ENCODE peak calls at places on chromosomes 5 and 9, in seven cellular contexts. One of them, this sample, is unnamed.

GRCh38 chr5:11903614-11904269 is 504 bp downstream of the CTNND2 start:
- DNase-seq in SK-N-SH: peak; percentile 68
- DNase-seq in keratinocyte: no peak
- DNase-seq in colonic mucosa: no peak
- DNase-seq in cardiac muscle cell: peak; percentile 83
- DNase-seq in left ventricle myocardium inferior: no peak
- DNase-seq in upper lobe of right lung: peak; percentile 56
- DNase-seq in this sample: no peak

GRCh38 chr9:72633966-72634365 is 112.6 kb downstream of the TMC1 start:
- DNase-seq in SK-N-SH: no peak
- DNase-seq in keratinocyte: no peak
- DNase-seq in colonic mucosa: no peak
- DNase-seq in cardiac muscle cell: no peak
- DNase-seq in left ventricle myocardium inferior: no peak
- DNase-seq in upper lobe of right lung: no peak
- DNase-seq in this sample: no peak

GRCh38 chr5:81212211-81212687 is 20.9 kb upstream of the CKMT2 start:
- DNase-seq in SK-N-SH: no peak
- DNase-seq in keratinocyte: no peak
- DNase-seq in colonic mucosa: no peak
- DNase-seq in cardiac muscle cell: no peak
- DNase-seq in left ventricle myocardium inferior: no peak
- DNase-seq in upper lobe of right lung: peak; percentile 64
- DNase-seq in this sample: no peak

GRCh38 chr5:179258001-179258921 is 87.0 kb downstream of the ADAMTS2 start:
- DNase-seq in SK-N-SH: peak; percentile 24
- DNase-seq in keratinocyte: no peak
- DNase-seq in colonic mucosa: no peak
- DNase-seq in cardiac muscle cell: no peak
- DNase-seq in left ventricle myocardium inferior: no peak
- DNase-seq in upper lobe of right lung: peak; percentile 54
- DNase-seq in this sample: peak; percentile 70

GRCh38 chr5:101278917-101279316 is 375.8 kb upstream of the ST8SIA4 start:
- DNase-seq in SK-N-SH: no peak
- DNase-seq in keratinocyte: no peak
- DNase-seq in colonic mucosa: no peak
- DNase-seq in cardiac muscle cell: no peak
- DNase-seq in left ventricle myocardium inferior: no peak
- DNase-seq in upper lobe of right lung: no peak
- DNase-seq in this sample: no peak

GRCh38 chr9:96344458-96345180 is 38.9 kb downstream of the SLC35D2 start:
- DNase-seq in SK-N-SH: peak; percentile 63
- DNase-seq in keratinocyte: peak; percentile 80
- DNase-seq in colonic mucosa: peak; percentile 62
- DNase-seq in cardiac muscle cell: peak; percentile 2
- DNase-seq in left ventricle myocardium inferior: peak; percentile 19
- DNase-seq in upper lobe of right lung: no peak
- DNase-seq in this sample: no peak

GRCh38 chr5:177984565-177985166 is 11.4 kb downstream of the PROP1 start:
- DNase-seq in SK-N-SH: no peak
- DNase-seq in keratinocyte: no peak
- DNase-seq in colonic mucosa: no peak
- DNase-seq in cardiac muscle cell: no peak
- DNase-seq in left ventricle myocardium inferior: no peak
- DNase-seq in upper lobe of right lung: no peak
- DNase-seq in this sample: no peak

GRCh38 chr5:9444346-9444745 is 101.5 kb downstream of the SEMA5A start:
- DNase-seq in SK-N-SH: no peak
- DNase-seq in keratinocyte: no peak
- DNase-seq in colonic mucosa: no peak
- DNase-seq in cardiac muscle cell: no peak
- DNase-seq in left ventricle myocardium inferior: no peak
- DNase-seq in upper lobe of right lung: no peak
- DNase-seq in this sample: no peak

GRCh38 chr9:113844466-113844865 is 31.6 kb upstream of the ZNF618 start:
- DNase-seq in SK-N-SH: no peak
- DNase-seq in keratinocyte: no peak
- DNase-seq in colonic mucosa: no peak
- DNase-seq in cardiac muscle cell: no peak
- DNase-seq in left ventricle myocardium inferior: no peak
- DNase-seq in upper lobe of right lung: no peak
- DNase-seq in this sample: no peak

GRCh38 chr9:3464033-3464638 is 61.7 kb downstream of the RFX3 start:
- DNase-seq in SK-N-SH: no peak
- DNase-seq in keratinocyte: no peak
- DNase-seq in colonic mucosa: no peak
- DNase-seq in cardiac muscle cell: no peak
- DNase-seq in left ventricle myocardium inferior: no peak
- DNase-seq in upper lobe of right lung: no peak
- DNase-seq in this sample: no peak

GRCh38 chr5:11700376-11700775 is 203.9 kb downstream of the CTNND2 start:
- DNase-seq in SK-N-SH: no peak
- DNase-seq in keratinocyte: no peak
- DNase-seq in colonic mucosa: no peak
- DNase-seq in cardiac muscle cell: no peak
- DNase-seq in left ventricle myocardium inferior: no peak
- DNase-seq in upper lobe of right lung: no peak
- DNase-seq in this sample: no peak

GRCh38 chr9:121634800-121635261 is 16.6 kb upstream of the DAB2IP start:
- DNase-seq in SK-N-SH: peak; percentile 86
- DNase-seq in keratinocyte: no peak
- DNase-seq in colonic mucosa: peak; percentile 47
- DNase-seq in cardiac muscle cell: peak; percentile 82
- DNase-seq in left ventricle myocardium inferior: no peak
- DNase-seq in upper lobe of right lung: no peak
- DNase-seq in this sample: no peak

GRCh38 chr5:180209137-180209581 is at the start of gene RASGEF1C:
- DNase-seq in SK-N-SH: peak; percentile 97
- DNase-seq in keratinocyte: no peak
- DNase-seq in colonic mucosa: peak; percentile 59
- DNase-seq in cardiac muscle cell: peak; percentile 90
- DNase-seq in left ventricle myocardium inferior: peak; percentile 59
- DNase-seq in upper lobe of right lung: peak; percentile 81
- DNase-seq in this sample: no peak

GRCh38 chr5:32315221-32316014 is 2.7 kb upstream of the MTMR12 start:
- DNase-seq in SK-N-SH: no peak
- DNase-seq in keratinocyte: no peak
- DNase-seq in colonic mucosa: no peak
- DNase-seq in cardiac muscle cell: no peak
- DNase-seq in left ventricle myocardium inferior: no peak
- DNase-seq in upper lobe of right lung: no peak
- DNase-seq in this sample: no peak

GRCh38 chr5:173018352-173018751 is 34.8 kb downstream of the ATP6V0E1 start:
- DNase-seq in SK-N-SH: no peak
- DNase-seq in keratinocyte: no peak
- DNase-seq in colonic mucosa: no peak
- DNase-seq in cardiac muscle cell: no peak
- DNase-seq in left ventricle myocardium inferior: no peak
- DNase-seq in upper lobe of right lung: no peak
- DNase-seq in this sample: no peak

GRCh38 chr5:73911761-73912393 is 285.9 kb downstream of the ARHGEF28 start:
- DNase-seq in SK-N-SH: no peak
- DNase-seq in keratinocyte: no peak
- DNase-seq in colonic mucosa: no peak
- DNase-seq in cardiac muscle cell: no peak
- DNase-seq in left ventricle myocardium inferior: no peak
- DNase-seq in upper lobe of right lung: no peak
- DNase-seq in this sample: no peak

GRCh38 chr5:34735436-34736426 is 79.6 kb downstream of the RAI14 start:
- DNase-seq in SK-N-SH: no peak
- DNase-seq in keratinocyte: no peak
- DNase-seq in colonic mucosa: no peak
- DNase-seq in cardiac muscle cell: no peak
- DNase-seq in left ventricle myocardium inferior: no peak
- DNase-seq in upper lobe of right lung: no peak
- DNase-seq in this sample: no peak

GRCh38 chr9:16794871-16795639 is 75.4 kb downstream of the BNC2 start:
- DNase-seq in SK-N-SH: no peak
- DNase-seq in keratinocyte: no peak
- DNase-seq in colonic mucosa: no peak
- DNase-seq in cardiac muscle cell: no peak
- DNase-seq in left ventricle myocardium inferior: peak; percentile 31
- DNase-seq in upper lobe of right lung: no peak
- DNase-seq in this sample: no peak

DNA sequence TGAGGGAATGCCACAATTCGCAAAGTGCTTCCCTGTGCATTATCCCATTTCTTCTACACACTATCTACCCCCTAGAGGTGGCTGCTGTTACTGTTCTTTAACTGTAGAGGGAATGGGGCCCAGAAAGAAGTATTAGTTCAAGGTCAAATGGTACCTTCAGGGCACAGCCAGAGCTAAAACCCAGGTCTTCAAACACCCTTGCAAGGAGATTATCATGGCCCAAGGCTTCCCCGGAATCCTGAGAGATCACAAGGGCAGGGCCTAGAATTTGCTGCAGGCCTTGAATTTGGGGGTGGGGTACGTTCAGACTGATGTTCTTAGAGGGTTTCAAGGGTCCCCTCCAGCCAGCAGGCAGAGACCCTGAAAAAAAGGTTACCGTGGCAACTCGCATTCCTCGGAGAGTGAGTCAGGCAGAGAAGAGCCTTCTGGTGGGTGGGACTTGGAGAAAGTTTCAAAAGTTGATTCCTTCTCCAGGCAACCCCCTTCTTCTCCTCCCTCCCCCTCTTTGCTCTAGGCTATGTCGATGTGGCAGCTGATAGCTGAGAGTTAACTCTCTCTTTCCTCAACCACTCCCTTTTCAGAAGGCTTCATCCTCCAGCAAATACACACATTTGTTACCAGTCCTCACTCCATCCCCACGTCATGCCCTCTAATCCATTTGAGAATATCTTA is 1.9 kb downstream of the SPARC start:
- DNase-seq in SK-N-SH: no peak
- DNase-seq in keratinocyte: peak; percentile 78
- DNase-seq in colonic mucosa: peak; percentile 34
- DNase-seq in cardiac muscle cell: peak; percentile 61
- DNase-seq in left ventricle myocardium inferior: no peak
- DNase-seq in upper lobe of right lung: no peak
- DNase-seq in this sample: no peak
- H3K27ac ChIP-seq in SK-N-SH: peak overlapping the region; percentile 97
- H3K27ac ChIP-seq in keratinocyte: peak overlapping the region; percentile 63
- H3K27ac ChIP-seq in colonic mucosa: peak overlapping the region; percentile 74
- H3K27ac ChIP-seq in cardiac muscle cell: peak overlapping the region; percentile 80
- H3K27ac ChIP-seq in left ventricle myocardium inferior: peak overlapping the region; percentile 93
- H3K27ac ChIP-seq in upper lobe of right lung: peak overlapping the region; percentile 90
- H3K27ac ChIP-seq in this sample: peak overlapping the region; percentile 91

GRCh38 chr5:66805514-66806430 is 209.6 kb downstream of the MAST4 start:
- DNase-seq in SK-N-SH: no peak
- DNase-seq in keratinocyte: no peak
- DNase-seq in colonic mucosa: no peak
- DNase-seq in cardiac muscle cell: no peak
- DNase-seq in left ventricle myocardium inferior: no peak
- DNase-seq in upper lobe of right lung: no peak
- DNase-seq in this sample: no peak

GRCh38 chr5:66808663-66809062 is 212.5 kb downstream of the MAST4 start:
- DNase-seq in SK-N-SH: no peak
- DNase-seq in keratinocyte: no peak
- DNase-seq in colonic mucosa: no peak
- DNase-seq in cardiac muscle cell: no peak
- DNase-seq in left ventricle myocardium inferior: no peak
- DNase-seq in upper lobe of right lung: no peak
- DNase-seq in this sample: no peak

GRCh38 chr5:66810151-66810550 is 214.0 kb downstream of the MAST4 start:
- DNase-seq in SK-N-SH: no peak
- DNase-seq in keratinocyte: no peak
- DNase-seq in colonic mucosa: no peak
- DNase-seq in cardiac muscle cell: no peak
- DNase-seq in left ventricle myocardium inferior: no peak
- DNase-seq in upper lobe of right lung: no peak
- DNase-seq in this sample: no peak

GRCh38 chr5:66810747-66811355 is 214.7 kb downstream of the MAST4 start:
- DNase-seq in SK-N-SH: no peak
- DNase-seq in keratinocyte: no peak
- DNase-seq in colonic mucosa: no peak
- DNase-seq in cardiac muscle cell: no peak
- DNase-seq in left ventricle myocardium inferior: no peak
- DNase-seq in upper lobe of right lung: no peak
- DNase-seq in this sample: no peak

DNA sequence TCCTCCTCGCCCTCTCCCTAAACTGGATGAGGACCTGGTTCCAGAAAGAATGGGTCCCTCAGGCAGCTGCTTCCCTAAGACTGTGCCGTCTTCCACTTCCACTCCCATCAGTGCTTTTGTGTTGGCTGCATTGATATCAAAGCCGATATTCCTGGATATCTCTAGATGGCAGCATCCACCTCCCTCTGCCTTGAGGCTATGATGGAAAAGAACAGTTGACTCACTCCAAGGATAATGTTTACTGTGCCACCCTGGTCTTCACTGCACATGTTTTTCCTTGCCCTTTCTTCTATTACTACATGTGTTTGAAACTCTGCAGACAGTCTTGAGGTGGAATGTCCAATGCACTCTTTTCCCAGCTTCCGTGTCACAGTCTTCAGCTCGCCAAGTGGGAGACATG is 211.6 kb downstream of the MAST4 start:
- DNase-seq in SK-N-SH: peak; percentile 39
- DNase-seq in keratinocyte: no peak
- DNase-seq in colonic mucosa: peak; percentile 28
- DNase-seq in cardiac muscle cell: no peak
- DNase-seq in left ventricle myocardium inferior: no peak
- DNase-seq in upper lobe of right lung: no peak
- DNase-seq in this sample: no peak
- TF ChIP-seq CTCF in SK-N-SH: peak; percentile 59
- TF ChIP-seq CTCF in keratinocyte: peak; percentile 68
- TF ChIP-seq CTCF in colonic mucosa: peak; percentile 9
- TF ChIP-seq CTCF in cardiac muscle cell: peak; percentile 45
- TF ChIP-seq CTCF in left ventricle myocardium inferior: peak; percentile 54
- TF ChIP-seq CTCF in upper lobe of right lung: peak; percentile 39
- TF ChIP-seq CTCF in this sample: peak; percentile 27

GRCh38 chr9:128805661-128806060 is 12.6 kb upstream of the ENDOG start:
- DNase-seq in SK-N-SH: no peak
- DNase-seq in keratinocyte: no peak
- DNase-seq in colonic mucosa: no peak
- DNase-seq in cardiac muscle cell: no peak
- DNase-seq in left ventricle myocardium inferior: no peak
- DNase-seq in upper lobe of right lung: no peak
- DNase-seq in this sample: no peak
- H3K36me3 ChIP-seq in SK-N-SH: peaks cover 26% of the 10 kb centered on the region
- H3K36me3 ChIP-seq in keratinocyte: peaks cover 31% of the 10 kb centered on the region
- H3K36me3 ChIP-seq in colonic mucosa: no peaks in the 10 kb centered on the region
- H3K36me3 ChIP-seq in cardiac muscle cell: peaks cover 35% of the 10 kb centered on the region
- H3K36me3 ChIP-seq in left ventricle myocardium inferior: peaks cover 71% of the 10 kb centered on the region
- H3K36me3 ChIP-seq in upper lobe of right lung: peaks cover 75% of the 10 kb centered on the region
- H3K36me3 ChIP-seq in this sample: peaks cover 30% of the 10 kb centered on the region

GRCh38 chr5:118705931-118706330 is 282.4 kb downstream of the DTWD2 start:
- DNase-seq in SK-N-SH: no peak
- DNase-seq in keratinocyte: no peak
- DNase-seq in colonic mucosa: no peak
- DNase-seq in cardiac muscle cell: no peak
- DNase-seq in left ventricle myocardium inferior: no peak
- DNase-seq in upper lobe of right lung: no peak
- DNase-seq in this sample: no peak
- H3K27ac ChIP-seq in SK-N-SH: no peak overlapping the region
- H3K27ac ChIP-seq in keratinocyte: no peak overlapping the region
- H3K27ac ChIP-seq in colonic mucosa: no peak overlapping the region
- H3K27ac ChIP-seq in cardiac muscle cell: no peak overlapping the region
- H3K27ac ChIP-seq in left ventricle myocardium inferior: no peak overlapping the region
- H3K27ac ChIP-seq in upper lobe of right lung: no peak overlapping the region
- H3K27ac ChIP-seq in this sample: no peak overlapping the region

GRCh38 chr5:123350744-123351143 is 72.5 kb downstream of the CEP120 start:
- DNase-seq in SK-N-SH: no peak
- DNase-seq in keratinocyte: no peak
- DNase-seq in colonic mucosa: no peak
- DNase-seq in cardiac muscle cell: no peak
- DNase-seq in left ventricle myocardium inferior: no peak
- DNase-seq in upper lobe of right lung: no peak
- DNase-seq in this sample: no peak

GRCh38 chr5:123340928-123341327 is 82.3 kb downstream of the CEP120 start:
- DNase-seq in SK-N-SH: peak; percentile 1
- DNase-seq in keratinocyte: no peak
- DNase-seq in colonic mucosa: no peak
- DNase-seq in cardiac muscle cell: no peak
- DNase-seq in left ventricle myocardium inferior: no peak
- DNase-seq in upper lobe of right lung: no peak
- DNase-seq in this sample: no peak

GRCh38 chr5:123344819-123345426 is 78.3 kb downstream of the CEP120 start:
- DNase-seq in SK-N-SH: peak; percentile 12
- DNase-seq in keratinocyte: no peak
- DNase-seq in colonic mucosa: no peak
- DNase-seq in cardiac muscle cell: peak; percentile 57
- DNase-seq in left ventricle myocardium inferior: no peak
- DNase-seq in upper lobe of right lung: no peak
- DNase-seq in this sample: no peak
- TF ChIP-seq CTCF in SK-N-SH: peak; percentile 86
- TF ChIP-seq CTCF in keratinocyte: peak; percentile 50
- TF ChIP-seq CTCF in colonic mucosa: peak; percentile 50
- TF ChIP-seq CTCF in cardiac muscle cell: peak; percentile 84
- TF ChIP-seq CTCF in left ventricle myocardium inferior: peak; percentile 76
- TF ChIP-seq CTCF in upper lobe of right lung: peak; percentile 63
- TF ChIP-seq CTCF in this sample: peak; percentile 50